ENCODE peak calls at places on chromosomes 7 and 10, in seven cellular contexts. O is adrenal gland, L is neural progenitor cell, H is tibial nerve, E is AG10803, G is NB4, K is astrocyte of the spinal cord. N is an unnamed sample.

GRCh38 chr10:58319599-58319998 is 15.2 kb upstream of the UBE2D1 start:
- DNase-seq in O (no peak), L (no peak), H (no peak), E (no peak), G (no peak), K (no peak), N (no peak)

GRCh38 chr7:11584406-11585031 is 247.5 kb downstream of the THSD7A start:
- DNase-seq in O (no peak), L (no peak), H (no peak), E (no peak), G (no peak), K (no peak), N (no peak)

GRCh38 chr7:27198138-27198841 is 1.6 kb downstream of the HOXA13 start:
- DNase-seq in O (peak; percentile 46), L (no peak), H (no peak), E (no peak), G (peak; percentile 81), K (no peak), N (no peak)

GRCh38 chr10:108434818-108435217 is 1270.3 kb upstream of the SORCS1 start:
- DNase-seq in O (no peak), L (peak; percentile 6), H (no peak), E (no peak), G (peak; percentile 5), K (no peak), N (no peak)

GRCh38 chr10:102780246-102780645 is 36.5 kb downstream of the WBP1L start:
- DNase-seq in O (no peak), L (no peak), H (no peak), E (peak; percentile 48), G (no peak), K (peak; percentile 50), N (no peak)

GRCh38 chr10:124157286-124157685 is 63.9 kb upstream of the CHST15 start:
- DNase-seq in O (no peak), L (no peak), H (no peak), E (peak; percentile 22), G (no peak), K (peak; percentile 51), N (no peak)

GRCh38 chr10:118926018-118926417 is 103.5 kb upstream of the NANOS1 start:
- DNase-seq in O (peak; percentile 6), L (no peak), H (no peak), E (no peak), G (no peak), K (no peak), N (no peak)

GRCh38 chr10:102988404-102989314 is 70.6 kb downstream of the CNNM2 start:
- DNase-seq in O (no peak), L (no peak), H (no peak), E (no peak), G (no peak), K (peak; percentile 5), N (no peak)

GRCh38 chr7:116561697-116562483 is 37.1 kb downstream of the CAV1 start:
- DNase-seq in O (no peak), L (no peak), H (no peak), E (no peak), G (no peak), K (peak; percentile 46), N (peak; percentile 47)

GRCh38 chr10:124174673-124175645 is 81.6 kb upstream of the CHST15 start:
- DNase-seq in O (no peak), L (no peak), H (no peak), E (peak; percentile 12), G (no peak), K (no peak), N (no peak)

GRCh38 chr10:132781556-132781955 is 4.4 kb downstream of the NKX6-2 start:
- DNase-seq in O (no peak), L (no peak), H (no peak), E (no peak), G (no peak), K (no peak), N (no peak)

GRCh38 chr7:30778246-30779025 is 7.2 kb downstream of the MINDY4 start:
- DNase-seq in O (no peak), L (no peak), H (no peak), E (no peak), G (no peak), K (no peak), N (no peak)

GRCh38 chr7:74233655-74234280 is 20.4 kb downstream of the RFC2 start:
- DNase-seq in O (no peak), L (no peak), H (no peak), E (no peak), G (peak; percentile 34), K (peak; percentile 9), N (no peak)

GRCh38 chr10:86391986-86392722 is 25.6 kb upstream of the GRID1 start:
- DNase-seq in O (no peak), L (no peak), H (no peak), E (no peak), G (no peak), K (no peak), N (no peak)

GRCh38 chr7:78879206-78879605 is 574.3 kb downstream of the MAGI2 start:
- DNase-seq in O (no peak), L (no peak), H (no peak), E (no peak), G (no peak), K (no peak), N (no peak)

GRCh38 chr10:71501402-71501801 is 104.7 kb downstream of the CDH23 start:
- DNase-seq in O (no peak), L (no peak), H (no peak), E (no peak), G (no peak), K (no peak), N (no peak)

GRCh38 chr7:100406767-100407166 is 21.7 kb downstream of the ZCWPW1 start:
- DNase-seq in O (no peak), L (no peak), H (no peak), E (peak; percentile 42), G (no peak), K (peak; percentile 61), N (no peak)

GRCh38 chr7:82444220-82445049 is 858 bp upstream of the CACNA2D1 start:
- DNase-seq in O (no peak), L (peak; percentile 64), H (no peak), E (no peak), G (no peak), K (no peak), N (no peak)

GRCh38 chr7:37198906-37199485 is 249.7 kb downstream of the ELMO1 start:
- DNase-seq in O (peak; percentile 94), L (peak; percentile 89), H (peak; percentile 88), E (peak; percentile 65), G (peak; percentile 84), K (peak; percentile 71), N (no peak)

GRCh38 chr10:71891437-71891836 is 40.4 kb upstream of the PSAP start:
- DNase-seq in O (no peak), L (no peak), H (no peak), E (no peak), G (no peak), K (no peak), N (no peak)

GRCh38 chr10:126124044-126124443 is 227.7 kb downstream of the FANK1 start:
- DNase-seq in O (no peak), L (no peak), H (no peak), E (no peak), G (no peak), K (no peak), N (no peak)

GRCh38 chr7:102849079-102849478 is 63.7 kb upstream of the LRRC17 start:
- DNase-seq in O (no peak), L (no peak), H (no peak), E (peak; percentile 91), G (no peak), K (no peak), N (no peak)

DNA sequence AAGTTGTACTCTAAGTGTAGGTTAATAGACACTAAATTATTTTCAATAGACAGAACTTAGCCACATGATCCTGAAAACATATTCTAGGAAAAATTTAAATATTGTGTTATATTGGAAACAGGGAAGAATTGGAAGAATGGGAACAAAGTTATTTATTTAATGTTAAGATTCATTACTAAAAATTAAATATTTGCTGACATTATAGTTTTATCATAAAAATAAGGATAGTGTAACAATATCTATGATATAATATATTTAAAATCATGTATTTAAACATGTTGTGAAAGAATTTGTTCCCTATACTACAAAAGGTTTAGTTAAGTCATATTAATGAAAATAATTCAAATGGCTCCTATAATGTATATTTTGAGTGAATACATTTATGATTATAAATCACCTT is 120.1 kb upstream of the TEX47 start:
- DNase-seq in O (no peak), L (no peak), H (no peak), E (no peak), G (no peak), K (no peak), N (no peak)
- TF ChIP-seq CTCF in O (no peak), L (no peak), H (no peak), E (no peak), G (no peak), K (no peak), N (no peak)

GRCh38 chr10:23338155-23338828 is 6.3 kb downstream of the C10orf67 start:
- DNase-seq in O (no peak), L (peak; percentile 31), H (no peak), E (peak; percentile 45), G (no peak), K (no peak), N (no peak)
- TF ChIP-seq CTCF in O (no peak), L (peak; percentile 36), H (no peak), E (no peak), G (no peak), K (peak; percentile 3), N (no peak)

DNA sequence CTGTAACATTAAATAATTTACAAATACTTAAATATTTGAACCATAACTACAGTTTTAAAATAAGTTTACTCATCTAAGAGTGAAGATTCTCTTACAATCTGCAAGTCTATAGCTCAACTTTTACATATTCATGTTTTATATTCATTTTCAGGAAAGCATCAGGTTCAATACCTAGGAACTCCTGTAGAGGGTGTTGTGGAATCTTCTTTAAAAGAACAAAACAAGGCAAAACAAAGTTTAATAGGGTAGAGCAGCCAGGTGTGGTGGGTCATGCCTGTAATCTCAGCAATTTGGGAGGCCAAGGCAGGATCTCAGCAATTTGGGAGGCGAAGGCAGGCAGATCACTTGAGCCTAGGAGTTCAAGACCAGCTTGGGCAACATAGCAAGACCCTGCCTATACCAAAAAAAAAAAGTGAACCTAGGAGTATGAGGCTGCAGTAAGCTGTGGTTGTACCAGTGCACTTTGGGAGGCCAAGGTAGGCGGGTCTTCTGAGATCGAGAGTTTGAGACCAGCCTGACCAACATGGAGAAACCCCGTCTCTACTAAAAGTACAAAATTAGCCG is 45.1 kb downstream of the ST8SIA6 start:
- DNase-seq in O (no peak), L (no peak), H (no peak), E (peak; percentile 6), G (no peak), K (peak; percentile 33), N (no peak)
- TF ChIP-seq CTCF in O (peak; percentile 29), L (peak; percentile 45), H (no peak), E (peak; percentile 58), G (no peak), K (peak; percentile 57), N (no peak)

DNA sequence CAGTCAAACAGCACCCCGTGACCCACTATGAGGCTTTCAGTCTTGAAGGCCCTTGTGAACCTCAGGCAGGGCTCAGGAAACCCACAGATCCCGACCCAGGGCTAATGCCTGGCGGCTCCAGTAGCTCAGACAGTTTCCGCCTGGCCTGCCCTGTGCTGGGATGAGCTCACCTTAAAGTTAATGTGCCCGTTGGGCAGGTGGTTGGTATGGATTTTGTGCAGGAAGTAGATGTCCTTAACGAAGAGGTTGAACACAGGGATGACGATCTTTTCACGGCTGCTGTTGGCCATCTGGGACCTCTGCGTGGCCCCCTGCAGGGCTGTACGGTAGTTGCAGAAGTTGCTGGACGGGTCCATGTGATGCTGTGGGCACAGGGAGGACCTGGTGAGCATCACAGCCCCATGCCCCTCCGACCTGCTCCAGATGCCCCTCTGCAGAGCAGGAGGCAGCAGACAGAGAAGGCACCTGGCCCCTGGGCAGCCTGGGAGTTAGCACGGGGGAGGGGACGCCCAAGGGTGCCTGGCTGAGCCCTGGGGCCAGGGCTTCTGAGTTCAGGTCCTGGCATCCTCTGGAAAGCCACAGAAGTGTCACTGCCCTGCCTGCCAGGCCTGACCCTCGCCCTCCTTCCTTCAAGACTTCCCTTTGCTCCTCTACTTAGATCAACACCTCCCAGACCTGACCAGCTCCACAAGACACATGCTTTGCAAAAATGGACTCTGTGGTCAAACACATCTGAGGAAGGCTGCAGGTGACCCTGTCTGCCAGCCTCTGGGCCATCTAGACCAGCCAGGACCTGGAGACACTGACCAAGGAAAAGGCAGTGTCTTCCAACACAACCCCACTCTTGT is 59.8 kb downstream of the CSGALNACT2 start:
- DNase-seq in O (peak; percentile 51), L (peak; percentile 45), H (no peak), E (no peak), G (peak; percentile 65), K (no peak), N (peak; percentile 53)
- TF ChIP-seq CTCF in O (peak; percentile 19), L (peak; percentile 51), H (no peak), E (peak; percentile 56), G (peak; percentile 76), K (peak; percentile 41), N (no peak)

N was measured in ascending aorta.